ENCODE peak calls at places on chromosomes 2 and 18, in seven cellular contexts. X is astrocyte of the spinal cord, H is neuronal stem cell, L is tibial artery, J is kidney, E is OCI-LY7, G is fibroblast of the aortic adventitia. T is an unnamed sample.

GRCh38 chr2:160005908-160006307 is 56.5 kb downstream of the PLA2R1 start:
- DNase-seq in X (no peak), H (no peak), L (no peak), J (no peak), E (no peak), G (no peak), T (no peak)

GRCh38 chr18:57438669-57439616 is 3.8 kb downstream of the ONECUT2 start:
- DNase-seq in X (no peak), H (peak), L (no peak), J (no peak), E (no peak), G (no peak), T (no peak)

GRCh38 chr2:120042359-120042758 is 29.5 kb downstream of the EPB41L5 start:
- DNase-seq in X (no peak), H (no peak), L (no peak), J (no peak), E (no peak), G (no peak), T (no peak)

GRCh38 chr2:232421189-232421785 is 14.6 kb downstream of the ALPG start:
- DNase-seq in X (no peak), H (no peak), L (no peak), J (no peak), E (no peak), G (no peak), T (no peak)

GRCh38 chr2:128279786-128280701 is 38.6 kb downstream of the HS6ST1 start:
- DNase-seq in X (no peak), H (no peak), L (peak), J (peak), E (no peak), G (no peak), T (no peak)

GRCh38 chr2:164657129-164657528 is 35.8 kb upstream of the GRB14 start:
- DNase-seq in X (peak), H (no peak), L (no peak), J (no peak), E (no peak), G (peak), T (peak)

GRCh38 chr2:288002-288742 is at the start of gene ALKAL2:
- DNase-seq in X (no peak), H (no peak), L (no peak), J (peak), E (no peak), G (no peak), T (no peak)

GRCh38 chr2:219179601-219180465 is 1.8 kb downstream of the RETREG2 start:
- DNase-seq in X (no peak), H (no peak), L (no peak), J (no peak), E (no peak), G (no peak), T (no peak)

GRCh38 chr2:230711224-230711623 is 1.4 kb upstream of the CAB39 start:
- DNase-seq in X (no peak), H (no peak), L (no peak), J (peak), E (no peak), G (no peak), T (no peak)

GRCh38 chr2:159941729-159942128 is 120.7 kb downstream of the PLA2R1 start:
- DNase-seq in X (no peak), H (no peak), L (no peak), J (no peak), E (no peak), G (no peak), T (no peak)

GRCh38 chr18:56662502-56662901 is 11.3 kb downstream of the WDR7 start:
- DNase-seq in X (no peak), H (no peak), L (no peak), J (no peak), E (no peak), G (no peak), T (no peak)

GRCh38 chr2:169718930-169719504 is 14.6 kb upstream of the KLHL23 start:
- DNase-seq in X (no peak), H (no peak), L (no peak), J (no peak), E (no peak), G (no peak), T (no peak)

DNA sequence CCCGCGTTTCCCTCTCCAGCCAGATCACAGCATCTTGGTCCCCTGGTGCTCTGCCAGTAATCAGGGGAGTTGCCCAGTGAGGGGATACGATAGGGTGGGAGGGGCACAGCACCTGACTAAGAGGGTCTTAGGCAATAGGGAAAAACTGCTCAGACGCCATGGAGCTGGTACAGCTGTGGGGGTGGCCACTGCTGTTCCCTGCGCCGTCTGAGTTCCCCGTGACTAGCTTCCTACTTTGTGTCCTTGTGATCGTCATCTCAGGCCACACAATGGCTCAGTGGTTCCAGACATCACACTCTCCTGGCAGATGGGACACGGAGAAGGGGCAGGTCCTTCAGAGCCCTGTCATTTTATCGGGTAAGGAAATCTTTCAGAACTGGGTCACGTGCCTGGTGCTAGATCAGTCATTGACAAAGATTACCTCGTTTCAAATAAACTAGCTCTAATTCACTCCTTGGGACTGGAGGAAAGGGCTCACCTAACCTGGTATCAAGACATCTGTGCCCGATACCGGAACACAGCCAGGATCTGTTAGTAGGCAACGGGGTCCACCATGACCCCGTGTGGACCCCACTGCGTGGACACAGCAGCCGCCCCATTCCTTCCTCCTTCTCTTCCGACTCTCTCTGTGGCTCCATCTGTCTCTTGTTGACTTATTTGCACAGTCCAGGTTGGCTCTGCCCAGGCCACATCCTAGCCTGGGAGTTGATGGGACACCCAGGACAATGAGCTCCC is 101.6 kb downstream of the PTGR3 start:
- DNase-seq in X (no peak), H (no peak), L (no peak), J (no peak), E (no peak), G (no peak), T (no peak)
- H3K4me3 ChIP-seq in X (no peak), H (no peak), L (no peak), J (no peak), E (no peak), G (no peak), T (no peak)

DNA sequence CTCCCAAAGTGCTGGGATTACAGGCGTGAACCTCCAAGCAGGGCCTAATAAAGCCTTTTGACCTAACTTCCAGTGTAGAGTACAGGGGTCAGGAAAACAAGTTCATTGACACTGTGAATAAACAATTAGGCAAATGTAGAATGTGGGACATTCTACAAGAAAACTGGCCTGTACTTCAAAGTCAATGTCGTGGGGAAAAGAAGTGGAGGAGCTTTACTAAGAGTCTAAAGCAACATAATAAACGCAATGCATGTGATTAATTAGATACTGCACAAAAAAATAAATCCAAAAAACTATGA is 3.6 kb upstream of the RRM2 start:
- DNase-seq in X (no peak), H (no peak), L (no peak), J (no peak), E (no peak), G (no peak), T (no peak)
- H3K4me3 ChIP-seq in X (no peak), H (no peak), L (no peak), J (no peak), E (no peak), G (no peak), T (no peak)

GRCh38 chr2:222671259-222672067 is at the start of gene MOGAT1:
- DNase-seq in X (peak), H (no peak), L (no peak), J (peak), E (no peak), G (no peak), T (no peak)
- H3K4me3 ChIP-seq in X (peak), H (peak), L (peak), J (peak), E (no peak), G (peak), T (peak)

DNA sequence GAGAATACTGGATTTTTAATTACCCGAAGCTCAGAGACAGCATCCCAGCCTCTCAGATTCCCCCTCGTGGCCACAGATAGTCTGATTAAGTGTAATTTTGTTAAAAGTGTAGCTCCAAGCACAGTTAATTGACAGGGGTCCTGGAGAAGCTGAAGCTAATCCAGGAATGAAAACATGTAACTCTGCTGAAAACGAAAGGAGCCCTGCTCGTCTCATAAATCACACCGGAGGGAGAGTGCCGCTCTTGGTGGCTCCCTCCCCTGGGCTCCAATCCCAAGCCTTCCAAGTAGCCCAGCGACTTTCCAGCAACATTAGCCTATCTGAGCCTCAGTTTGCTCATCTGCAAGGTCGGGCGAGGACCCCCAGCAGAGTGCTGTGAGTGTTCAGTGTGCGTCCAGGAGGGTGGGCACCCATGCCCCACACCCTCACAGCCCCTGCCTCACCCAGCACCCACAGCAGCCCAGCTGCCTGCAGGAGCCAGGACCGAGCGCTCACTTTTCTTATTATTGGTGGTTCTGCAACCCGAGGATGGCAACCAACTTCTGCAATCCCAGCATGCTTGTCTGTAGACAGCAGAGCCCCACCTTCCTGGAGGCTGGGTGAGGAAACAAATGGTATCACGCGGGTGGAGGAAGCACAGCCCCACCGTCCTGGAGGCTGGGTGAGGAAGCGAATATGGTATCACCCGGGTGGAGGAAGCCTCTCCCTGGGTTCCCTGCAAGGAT is 220.8 kb upstream of the RAB6C start:
- DNase-seq in X (no peak), H (no peak), L (peak), J (no peak), E (no peak), G (peak), T (no peak)
- H3K4me3 ChIP-seq in X (no peak), H (no peak), L (peak), J (peak), E (no peak), G (peak), T (no peak)

DNA sequence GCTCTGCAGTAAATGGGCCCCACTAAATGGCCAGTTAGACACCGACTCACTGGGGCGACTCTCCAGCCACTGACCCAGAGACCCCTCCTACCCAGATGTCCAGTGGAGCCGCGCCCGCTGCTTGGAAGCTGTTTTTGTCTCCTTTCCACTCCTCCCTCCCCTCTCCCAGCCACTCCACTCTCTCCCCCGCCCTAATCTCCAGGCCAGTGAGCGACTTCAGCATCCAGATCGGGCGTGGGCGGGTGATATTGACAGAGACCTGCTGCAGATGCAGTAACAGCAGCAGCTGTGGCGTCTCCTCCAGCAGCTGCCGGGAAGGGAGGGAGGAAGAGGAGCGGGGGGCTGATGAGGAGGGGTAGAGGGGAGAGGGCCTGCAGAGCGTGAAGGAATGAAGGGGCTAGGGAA is at the start of gene SCN7A:
- DNase-seq in X (peak), H (peak), L (no peak), J (peak), E (no peak), G (peak), T (no peak)
- H3K4me3 ChIP-seq in X (peak), H (peak), L (no peak), J (no peak), E (no peak), G (peak), T (peak)

GRCh38 chr18:32093106-32093511 is 1.4 kb downstream of the RNF138 start:
- DNase-seq in X (peak), H (peak), L (peak), J (peak), E (peak), G (peak), T (peak)

GRCh38 chr18:32092422-32093105 is 890 bp downstream of the RNF138 start:
- DNase-seq in X (peak), H (peak), L (peak), J (peak), E (peak), G (peak), T (peak)

GRCh38 chr18:32091724-32092421 is at the start of gene RNF138:
- DNase-seq in X (peak), H (peak), L (peak), J (peak), E (peak), G (peak), T (peak)

GRCh38 chr18:32095156-32095555 is 3.5 kb downstream of the RNF138 start:
- DNase-seq in X (no peak), H (no peak), L (no peak), J (no peak), E (no peak), G (no peak), T (no peak)

DNA sequence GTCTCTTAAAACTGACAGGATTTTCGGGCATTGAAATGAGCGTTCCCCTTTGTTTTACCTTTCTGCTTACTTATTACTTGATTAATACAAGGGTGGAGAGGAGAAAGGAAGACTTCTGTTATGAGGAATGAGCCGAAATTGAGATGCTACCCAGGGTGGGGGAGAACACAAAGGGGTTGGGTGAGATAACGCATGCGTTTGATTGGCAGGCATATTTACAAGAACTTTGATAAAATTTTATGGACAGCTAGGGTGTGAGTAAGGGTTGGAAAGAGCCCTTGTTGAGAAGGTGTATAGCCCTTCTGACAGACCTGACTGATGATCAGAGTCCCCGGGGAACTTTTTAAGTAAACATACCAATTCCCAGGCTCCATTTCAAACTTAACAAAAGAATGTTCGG is 1.8 kb downstream of the RNF138 start:
- DNase-seq in X (no peak), H (no peak), L (no peak), J (no peak), E (no peak), G (peak), T (no peak)
- H3K4me3 ChIP-seq in X (peak), H (peak), L (peak), J (peak), E (peak), G (peak), T (peak)

DNA sequence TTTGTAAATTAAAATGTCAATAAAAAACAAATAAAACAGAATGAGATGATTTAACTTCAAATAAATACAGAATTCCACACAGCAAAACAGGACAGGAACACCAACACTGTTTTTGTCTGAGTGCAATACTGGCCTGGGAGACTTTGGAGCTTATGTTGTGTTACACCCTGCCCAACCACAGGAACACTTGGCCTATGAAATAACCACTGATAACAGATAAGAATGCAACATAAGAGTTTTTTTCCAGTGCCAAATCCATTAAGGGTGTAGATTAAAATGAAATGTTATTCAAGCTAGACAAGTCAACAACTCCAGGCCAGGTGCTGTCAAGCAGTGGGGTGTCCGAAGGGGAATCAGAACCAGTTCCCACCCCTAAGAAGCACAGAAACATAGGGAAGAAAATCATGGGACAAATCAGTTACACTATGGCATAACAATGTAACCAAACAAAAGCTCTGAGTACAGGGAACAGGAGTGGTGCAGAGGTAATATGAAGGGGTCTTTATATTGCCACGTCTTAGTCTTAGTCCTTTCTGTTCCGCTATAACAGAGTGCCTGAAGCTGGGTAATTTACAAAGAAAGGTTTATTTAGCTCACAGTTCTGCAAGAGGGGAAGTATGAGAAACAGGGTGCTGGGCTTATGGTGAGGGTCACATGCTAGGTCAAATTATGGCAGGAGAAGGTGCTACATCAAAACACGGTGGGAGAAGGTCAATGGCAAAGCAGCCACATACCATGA is 3.8 kb downstream of the AFG3L2 start:
- DNase-seq in X (no peak), H (no peak), L (no peak), J (no peak), E (no peak), G (peak), T (no peak)
- H3K4me3 ChIP-seq in X (no peak), H (no peak), L (no peak), J (no peak), E (no peak), G (no peak), T (no peak)

GRCh38 chr2:68774569-68775271 is 40.1 kb downstream of the ARHGAP25 start:
- DNase-seq in X (no peak), H (no peak), L (peak), J (peak), E (peak), G (no peak), T (no peak)
- H3K4me3 ChIP-seq in X (no peak), H (no peak), L (peak), J (peak), E (peak), G (no peak), T (no peak)

GRCh38 chr2:210302326-210302725 is 12.6 kb downstream of the MYL1 start:
- DNase-seq in X (peak), H (no peak), L (no peak), J (no peak), E (no peak), G (no peak), T (peak)

GRCh38 chr2:210299974-210300373 is 15.0 kb downstream of the MYL1 start:
- DNase-seq in X (no peak), H (no peak), L (no peak), J (no peak), E (no peak), G (no peak), T (no peak)

DNA sequence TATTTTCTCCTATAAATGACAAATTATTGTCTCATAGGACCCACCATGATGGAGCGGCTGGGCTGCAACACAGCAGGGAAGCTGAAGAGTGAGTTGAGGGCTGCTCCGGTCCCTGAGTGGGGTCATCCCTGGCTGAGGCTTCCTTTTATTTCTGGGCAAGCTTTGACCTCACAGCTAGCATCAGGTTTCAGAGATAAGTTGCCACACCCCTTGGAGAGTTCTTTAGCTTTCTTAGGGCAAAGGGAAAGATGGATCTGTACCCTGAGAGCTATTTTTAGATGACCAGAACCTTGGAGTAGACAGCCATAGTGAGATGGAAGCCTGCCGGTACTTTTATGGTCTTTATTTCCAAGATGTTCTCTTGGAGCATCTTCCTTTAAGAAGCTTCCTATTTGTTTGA is 11.5 kb downstream of the MYL1 start:
- DNase-seq in X (no peak), H (no peak), L (no peak), J (no peak), E (no peak), G (no peak), T (no peak)
- H3K4me3 ChIP-seq in X (no peak), H (no peak), L (no peak), J (no peak), E (no peak), G (no peak), T (no peak)